ENCODE peak calls at places on chromosome 5, in seven cellular contexts. R, H, P, Q, D, G and I are unnamed samples.
A peak's percentile ranks its signal among the peaks of the same experiment; 100 is the strongest.

GRCh38 chr5:150394103-150394502 is 18.6 kb downstream of the CD74 start:
- DNase-seq in G (no peak), R (no peak), P (peak; percentile 11), D (no peak), Q (no peak), H (no peak), I (no peak)

GRCh38 chr5:150492621-150493020 is 15.3 kb upstream of the NDST1 start:
- DNase-seq in D (no peak), Q (no peak), G (no peak), H (peak; percentile 82), R (no peak), P (no peak), I (no peak)

GRCh38 chr5:83802686-83803085 is 82.0 kb upstream of the HAPLN1 start:
- DNase-seq in H (no peak), D (no peak), G (no peak), R (no peak), Q (no peak), P (no peak), I (no peak)

GRCh38 chr5:55360190-55360589 is 52.4 kb downstream of the MTREX start:
- DNase-seq in P (no peak), R (no peak), Q (no peak), D (no peak), H (peak; percentile 63), G (no peak), I (no peak)

GRCh38 chr5:180138976-180139730 is 67.6 kb upstream of the RNF130 start:
- DNase-seq in P (no peak), H (no peak), R (no peak), D (no peak), G (no peak), Q (no peak), I (no peak)

GRCh38 chr5:72408127-72408526 is 88.0 kb downstream of the PTCD2 start:
- DNase-seq in R (no peak), H (no peak), G (no peak), P (no peak), Q (no peak), D (no peak), I (no peak)

GRCh38 chr5:177317959-177318377 is 6.3 kb upstream of the MXD3 start:
- DNase-seq in P (peak; percentile 82), D (peak; percentile 69), G (peak; percentile 78), H (peak; percentile 80), Q (peak; percentile 74), R (peak; percentile 68), I (peak; percentile 75)

GRCh38 chr5:39440964-39441363 is 16.2 kb upstream of the DAB2 start:
- DNase-seq in H (no peak), D (no peak), P (peak; percentile 22), Q (no peak), R (no peak), G (no peak), I (no peak)